ENCODE peak calls at places on chromosome 6, in four cellular contexts. I is LNCaP clone FGC, C is endothelial cell, R is RWPE2. S is an unnamed sample.

GRCh38 chr6:2503816-2504494 is 246.8 kb downstream of the MYLK4 start:
- DNase-seq in I (no peak), R (no peak), C (no peak), S (no peak)

GRCh38 chr6:140540743-140541142 is 1166.3 kb upstream of the CITED2 start:
- DNase-seq in R (no peak), I (no peak), C (no peak), S (no peak)

GRCh38 chr6:21263531-21264287 is 329.8 kb upstream of the SOX4 start:
- DNase-seq in R (peak; percentile 83), I (no peak), C (no peak), S (no peak)

GRCh38 chr6:10033223-10033829 is 381.5 kb downstream of the TFAP2A start:
- DNase-seq in R (no peak), C (no peak), I (no peak), S (no peak)

GRCh38 chr6:115190534-115190933 is 847.7 kb upstream of the HS3ST5 start:
- DNase-seq in C (no peak), I (no peak), R (no peak), S (no peak)

GRCh38 chr6:23890543-23891227 is 235.3 kb upstream of the NRSN1 start:
- DNase-seq in R (no peak), I (no peak), C (no peak), S (no peak)

GRCh38 chr6:111663232-111663631 is 57.6 kb upstream of the TRAF3IP2 start:
- DNase-seq in I (no peak), R (no peak), C (peak; percentile 18), S (no peak)

GRCh38 chr6:105886812-105887513 is 199.2 kb upstream of the PRDM1 start:
- DNase-seq in I (no peak), C (no peak), R (no peak), S (no peak)

GRCh38 chr6:5167501-5167900 is 82.4 kb downstream of the PPP1R3G start:
- DNase-seq in C (no peak), I (peak; percentile 81), R (no peak), S (no peak)

GRCh38 chr6:44470106-44470446 is 82.6 kb downstream of the CDC5L start:
- DNase-seq in I (peak; percentile 39), C (no peak), R (no peak), S (no peak)

S was measured in chondrocyte.